ENCODE peak calls at places on chromosomes 3 and 15, in nine cellular contexts. C is progenitor cell of endocrine pancreas, E is tibial artery, B is cardiac muscle cell, H is IMR-90, F is BJ, A is foreskin fibroblast, Q is epithelial cell of esophagus, I is glutamatergic neuron. P is an unnamed sample.
A peak's percentile ranks its signal among the peaks of the same experiment; 100 is the strongest.

GRCh38 chr3:159711560-159712333 is 276.9 kb upstream of the IL12A start:
- DNase-seq in C (no peak), E (no peak), B (peak; percentile 84), H (peak; percentile 91), F (peak; percentile 31), A (peak; percentile 94), Q (peak; percentile 80), I (no peak), P (peak; percentile 84)

GRCh38 chr15:68815598-68815997 is 5.1 kb downstream of the ANP32A start:
- DNase-seq in C (no peak), E (no peak), B (no peak), H (no peak), F (no peak), A (no peak), Q (peak; percentile 62), I (no peak), P (peak; percentile 93)

GRCh38 chr3:41853495-41853894 is 108.4 kb downstream of the ULK4 start:
- DNase-seq in C (no peak), E (no peak), B (no peak), H (peak; percentile 12), F (no peak), A (no peak), Q (no peak), I (no peak), P (no peak)

GRCh38 chr15:68175527-68175926 is 29.6 kb downstream of the CALML4 start:
- DNase-seq in C (no peak), E (no peak), B (no peak), H (no peak), F (no peak), A (no peak), Q (no peak), I (no peak), P (no peak)

GRCh38 chr15:41558400-41559238 is at the start of gene TYRO3:
- DNase-seq in C (peak; percentile 51), E (peak; percentile 82), B (peak; percentile 76), H (no peak), F (no peak), A (peak; percentile 44), Q (peak; percentile 63), I (peak; percentile 66), P (peak; percentile 39)

GRCh38 chr15:101433396-101433795 is 56.1 kb downstream of the PCSK6 start:
- DNase-seq in C (no peak), E (no peak), B (no peak), H (no peak), F (no peak), A (no peak), Q (no peak), I (no peak), P (no peak)

GRCh38 chr15:69060744-69061143 is 46.2 kb downstream of the NOX5 start:
- DNase-seq in C (no peak), E (no peak), B (no peak), H (no peak), F (no peak), A (no peak), Q (no peak), I (no peak), P (no peak)

GRCh38 chr15:65414841-65415621 is 7.7 kb downstream of the IGDCC4 start:
- DNase-seq in C (no peak), E (no peak), B (peak; percentile 84), H (peak; percentile 76), F (no peak), A (no peak), Q (no peak), I (peak; percentile 88), P (no peak)

GRCh38 chr15:69522361-69522760 is 69.7 kb downstream of the RPLP1 start:
- DNase-seq in C (no peak), E (peak; percentile 2), B (no peak), H (no peak), F (no peak), A (no peak), Q (peak; percentile 67), I (no peak), P (peak; percentile 77)

GRCh38 chr3:188267790-188268333 is 113.9 kb downstream of the LPP start:
- DNase-seq in C (no peak), E (no peak), B (no peak), H (no peak), F (no peak), A (no peak), Q (no peak), I (no peak), P (no peak)

GRCh38 chr3:157532529-157533297 is 29.5 kb upstream of the VEPH1 start:
- DNase-seq in C (peak; percentile 15), E (no peak), B (peak; percentile 82), H (peak; percentile 92), F (peak; percentile 58), A (peak; percentile 84), Q (peak; percentile 73), I (no peak), P (peak; percentile 89)

GRCh38 chr3:128256131-128256530 is 102.8 kb downstream of the EEFSEC start:
- DNase-seq in C (no peak), E (no peak), B (no peak), H (no peak), F (no peak), A (no peak), Q (no peak), I (no peak), P (no peak)

GRCh38 chr15:71443538-71443937 is 328.3 kb downstream of the THSD4 start:
- DNase-seq in C (peak; percentile 43), E (no peak), B (peak; percentile 62), H (peak; percentile 51), F (no peak), A (peak; percentile 38), Q (peak; percentile 61), I (peak; percentile 81), P (peak; percentile 71)

GRCh38 chr3:14623569-14624051 is 28.0 kb upstream of the CCDC174 start:
- DNase-seq in C (no peak), E (no peak), B (no peak), H (no peak), F (no peak), A (no peak), Q (no peak), I (no peak), P (no peak)

GRCh38 chr3:51860703-51861665 is at the start of gene IQCF2:
- DNase-seq in C (no peak), E (no peak), B (no peak), H (no peak), F (no peak), A (no peak), Q (no peak), I (no peak), P (no peak)

GRCh38 chr15:22870865-22871264 is 32.4 kb downstream of the NIPA2 start:
- DNase-seq in C (no peak), E (no peak), B (no peak), H (no peak), F (no peak), A (no peak), Q (no peak), I (no peak), P (no peak)

GRCh38 chr15:98548172-98548971 is 100.0 kb upstream of the IGF1R start:
- DNase-seq in C (peak; percentile 14), E (peak; percentile 91), B (peak; percentile 67), H (peak; percentile 73), F (no peak), A (peak; percentile 72), Q (peak; percentile 83), I (peak; percentile 71), P (peak; percentile 53)

DNA sequence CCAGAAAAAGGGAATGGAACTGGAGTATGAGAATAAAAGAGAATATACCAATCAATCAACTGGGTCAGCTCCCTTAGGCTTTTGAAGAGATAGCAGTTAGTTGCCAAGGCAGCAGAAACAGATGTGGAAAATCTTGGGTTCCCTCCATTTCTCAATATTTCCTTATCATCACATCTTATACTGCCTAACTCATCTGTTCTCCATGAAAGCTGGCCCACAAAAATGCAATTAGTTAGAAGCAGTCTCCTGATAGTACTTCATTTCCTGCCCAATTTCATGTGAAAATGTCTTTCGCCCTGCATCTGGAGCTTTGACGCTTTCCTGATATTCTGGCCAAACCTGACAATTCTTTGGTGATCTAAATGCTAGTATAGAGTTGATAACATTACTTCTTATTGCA is 30.1 kb upstream of the SPTSSB start:
- DNase-seq in C (no peak), E (no peak), B (no peak), H (no peak), F (peak; percentile 82), A (peak; percentile 50), Q (no peak), I (no peak), P (no peak)
- TF ChIP-seq CTCF in C (no peak), E (no peak), B (no peak), H (no peak), F (no peak), A (no peak), Q (no peak), I (no peak), P (no peak)

GRCh38 chr3:64354956-64355355 is 129.7 kb upstream of the PRICKLE2 start:
- DNase-seq in C (no peak), E (no peak), B (no peak), H (no peak), F (no peak), A (no peak), Q (no peak), I (no peak), P (no peak)
- TF ChIP-seq CTCF in C (no peak), E (no peak), B (no peak), H (no peak), F (no peak), A (no peak), Q (no peak), I (no peak), P (no peak)

GRCh38 chr3:126927846-126928245 is 55.1 kb upstream of the PLXNA1 start:
- DNase-seq in C (no peak), E (peak; percentile 40), B (no peak), H (no peak), F (no peak), A (peak; percentile 40), Q (no peak), I (no peak), P (no peak)
- TF ChIP-seq CTCF in C (no peak), E (no peak), B (no peak), H (no peak), F (no peak), A (no peak), Q (no peak), I (no peak), P (no peak)

DNA sequence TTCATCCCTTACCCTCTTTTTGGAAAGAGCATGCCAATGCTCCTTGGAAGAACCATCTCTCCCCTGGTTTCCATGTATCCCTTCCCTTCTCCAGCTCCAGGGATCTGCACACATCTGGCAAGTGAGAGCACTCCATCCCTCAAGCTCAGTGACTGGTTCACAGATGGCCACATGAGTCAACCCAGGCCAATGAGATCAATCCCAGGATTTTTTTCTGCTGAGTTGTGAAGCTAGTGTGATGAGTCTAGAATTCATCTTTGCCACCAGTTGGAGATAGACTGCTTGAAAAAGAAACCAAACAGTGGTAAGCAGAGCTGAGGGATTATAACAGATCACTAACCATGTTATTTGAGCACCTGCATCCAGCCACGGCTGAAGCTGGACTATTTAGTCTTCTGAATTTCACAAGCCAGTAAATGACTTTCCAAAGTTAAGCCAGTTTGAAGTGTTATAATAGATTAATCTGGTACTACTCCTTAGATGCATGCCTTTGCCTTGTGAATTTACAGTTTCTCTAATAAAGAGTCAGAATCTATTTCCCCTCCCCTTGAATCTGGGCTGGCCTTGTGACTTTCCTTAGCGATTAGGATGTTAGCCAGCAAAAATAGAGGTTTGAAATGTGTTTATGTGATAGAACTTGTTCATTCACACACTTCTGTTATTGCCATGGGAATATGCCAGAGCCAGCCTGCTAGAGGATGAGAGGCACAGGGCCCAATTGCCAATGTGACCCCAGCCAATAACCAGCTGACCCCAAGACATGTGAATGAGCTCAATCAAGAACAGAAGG is 159.8 kb downstream of the WNT5A start:
- DNase-seq in C (no peak), E (no peak), B (no peak), H (peak; percentile 95), F (no peak), A (peak; percentile 62), Q (no peak), I (no peak), P (no peak)
- TF ChIP-seq CTCF in C (no peak), E (no peak), B (no peak), H (no peak), F (no peak), A (no peak), Q (no peak), I (no peak), P (no peak)